ENCODE peak calls at places on chromosome 2, in seven cellular contexts. One of them, this sample, is unnamed.

GRCh38 chr2:101809656-101810055 is 112.1 kb downstream of the MAP4K4 start:
- DNase-seq in activated naive CD4-positive, alpha-beta T cell: no peak
- DNase-seq in NCI-H2081: no peak
- DNase-seq in naive thymus-derived CD4-positive, alpha-beta T cell: no peak
- DNase-seq in OCI-M1: no peak
- DNase-seq in cardiac septum: no peak
- DNase-seq in adrenal gland: no peak
- DNase-seq in this sample: no peak

GRCh38 chr2:126703311-126703710 is 47.4 kb downstream of the GYPC start:
- DNase-seq in NCI-H2081: no peak
- DNase-seq in cardiac septum: no peak
- DNase-seq in naive thymus-derived CD4-positive, alpha-beta T cell: no peak
- DNase-seq in OCI-M1: no peak
- DNase-seq in activated naive CD4-positive, alpha-beta T cell: no peak
- DNase-seq in adrenal gland: no peak
- DNase-seq in this sample: no peak

GRCh38 chr2:25341031-25341727 is 546 bp downstream of the DNMT3A start:
- DNase-seq in OCI-M1: no peak
- DNase-seq in activated naive CD4-positive, alpha-beta T cell: peak; percentile 24
- DNase-seq in NCI-H2081: peak; percentile 67
- DNase-seq in cardiac septum: no peak
- DNase-seq in naive thymus-derived CD4-positive, alpha-beta T cell: no peak
- DNase-seq in adrenal gland: no peak
- DNase-seq in this sample: peak; percentile 79

GRCh38 chr2:188765522-188765921 is 208.7 kb upstream of the COL3A1 start:
- DNase-seq in adrenal gland: no peak
- DNase-seq in naive thymus-derived CD4-positive, alpha-beta T cell: no peak
- DNase-seq in OCI-M1: peak; percentile 62
- DNase-seq in cardiac septum: no peak
- DNase-seq in NCI-H2081: peak; percentile 54
- DNase-seq in activated naive CD4-positive, alpha-beta T cell: no peak
- DNase-seq in this sample: no peak

GRCh38 chr2:222514901-222515300 is 90.6 kb downstream of the SGPP2 start:
- DNase-seq in NCI-H2081: no peak
- DNase-seq in cardiac septum: no peak
- DNase-seq in adrenal gland: no peak
- DNase-seq in activated naive CD4-positive, alpha-beta T cell: no peak
- DNase-seq in naive thymus-derived CD4-positive, alpha-beta T cell: no peak
- DNase-seq in OCI-M1: no peak
- DNase-seq in this sample: no peak

GRCh38 chr2:196291873-196292800 is 120.8 kb upstream of the STK17B start:
- DNase-seq in adrenal gland: peak; percentile 34
- DNase-seq in naive thymus-derived CD4-positive, alpha-beta T cell: no peak
- DNase-seq in OCI-M1: no peak
- DNase-seq in cardiac septum: no peak
- DNase-seq in NCI-H2081: no peak
- DNase-seq in activated naive CD4-positive, alpha-beta T cell: no peak
- DNase-seq in this sample: no peak

GRCh38 chr2:24917731-24918325 is 2.2 kb downstream of the ADCY3 start:
- DNase-seq in cardiac septum: no peak
- DNase-seq in activated naive CD4-positive, alpha-beta T cell: no peak
- DNase-seq in NCI-H2081: no peak
- DNase-seq in OCI-M1: no peak
- DNase-seq in naive thymus-derived CD4-positive, alpha-beta T cell: no peak
- DNase-seq in adrenal gland: no peak
- DNase-seq in this sample: no peak

GRCh38 chr2:38502107-38502506 is 100.6 kb downstream of the HNRNPLL start:
- DNase-seq in adrenal gland: no peak
- DNase-seq in OCI-M1: no peak
- DNase-seq in naive thymus-derived CD4-positive, alpha-beta T cell: no peak
- DNase-seq in cardiac septum: no peak
- DNase-seq in NCI-H2081: no peak
- DNase-seq in activated naive CD4-positive, alpha-beta T cell: no peak
- DNase-seq in this sample: no peak

GRCh38 chr2:206480161-206480560 is 36.8 kb downstream of the ADAM23 start:
- DNase-seq in cardiac septum: no peak
- DNase-seq in activated naive CD4-positive, alpha-beta T cell: no peak
- DNase-seq in naive thymus-derived CD4-positive, alpha-beta T cell: no peak
- DNase-seq in NCI-H2081: no peak
- DNase-seq in OCI-M1: no peak
- DNase-seq in adrenal gland: no peak
- DNase-seq in this sample: no peak

GRCh38 chr2:43399515-43400245 is 173.3 kb upstream of the ZFP36L2 start:
- DNase-seq in OCI-M1: no peak
- DNase-seq in naive thymus-derived CD4-positive, alpha-beta T cell: no peak
- DNase-seq in adrenal gland: no peak
- DNase-seq in activated naive CD4-positive, alpha-beta T cell: no peak
- DNase-seq in NCI-H2081: peak; percentile 20
- DNase-seq in cardiac septum: no peak
- DNase-seq in this sample: no peak

GRCh38 chr2:84449711-84450110 is 9.4 kb downstream of the SUCLG1 start:
- DNase-seq in OCI-M1: no peak
- DNase-seq in NCI-H2081: no peak
- DNase-seq in cardiac septum: no peak
- DNase-seq in naive thymus-derived CD4-positive, alpha-beta T cell: no peak
- DNase-seq in adrenal gland: no peak
- DNase-seq in activated naive CD4-positive, alpha-beta T cell: no peak
- DNase-seq in this sample: no peak

GRCh38 chr2:80059381-80059907 is 245.1 kb downstream of the LRRTM1 start:
- DNase-seq in adrenal gland: no peak
- DNase-seq in activated naive CD4-positive, alpha-beta T cell: no peak
- DNase-seq in NCI-H2081: no peak
- DNase-seq in cardiac septum: no peak
- DNase-seq in naive thymus-derived CD4-positive, alpha-beta T cell: no peak
- DNase-seq in OCI-M1: no peak
- DNase-seq in this sample: no peak

GRCh38 chr2:46380038-46380940 is 83.1 kb downstream of the EPAS1 start:
- DNase-seq in NCI-H2081: no peak
- DNase-seq in naive thymus-derived CD4-positive, alpha-beta T cell: no peak
- DNase-seq in OCI-M1: no peak
- DNase-seq in adrenal gland: no peak
- DNase-seq in activated naive CD4-positive, alpha-beta T cell: no peak
- DNase-seq in cardiac septum: peak; percentile 61
- DNase-seq in this sample: peak; percentile 50

GRCh38 chr2:187553908-187554703 is at the start of gene TFPI:
- DNase-seq in adrenal gland: peak; percentile 14
- DNase-seq in NCI-H2081: no peak
- DNase-seq in naive thymus-derived CD4-positive, alpha-beta T cell: peak; percentile 3
- DNase-seq in OCI-M1: peak; percentile 90
- DNase-seq in activated naive CD4-positive, alpha-beta T cell: no peak
- DNase-seq in cardiac septum: no peak
- DNase-seq in this sample: no peak

GRCh38 chr2:23213196-23213595 is 171.8 kb upstream of the KLHL29 start:
- DNase-seq in NCI-H2081: no peak
- DNase-seq in naive thymus-derived CD4-positive, alpha-beta T cell: no peak
- DNase-seq in activated naive CD4-positive, alpha-beta T cell: no peak
- DNase-seq in adrenal gland: no peak
- DNase-seq in cardiac septum: no peak
- DNase-seq in OCI-M1: no peak
- DNase-seq in this sample: no peak

GRCh38 chr2:73842739-73843019 is 13.9 kb downstream of the STAMBP start:
- DNase-seq in cardiac septum: no peak
- DNase-seq in OCI-M1: no peak
- DNase-seq in activated naive CD4-positive, alpha-beta T cell: no peak
- DNase-seq in NCI-H2081: no peak
- DNase-seq in adrenal gland: no peak
- DNase-seq in naive thymus-derived CD4-positive, alpha-beta T cell: no peak
- DNase-seq in this sample: no peak

GRCh38 chr2:160076239-160076638 is 13.8 kb upstream of the PLA2R1 start:
- DNase-seq in cardiac septum: no peak
- DNase-seq in OCI-M1: no peak
- DNase-seq in adrenal gland: no peak
- DNase-seq in activated naive CD4-positive, alpha-beta T cell: no peak
- DNase-seq in naive thymus-derived CD4-positive, alpha-beta T cell: no peak
- DNase-seq in NCI-H2081: no peak
- DNase-seq in this sample: no peak

GRCh38 chr2:118847447-118848172 is at the start of gene EN1:
- DNase-seq in adrenal gland: no peak
- DNase-seq in OCI-M1: no peak
- DNase-seq in NCI-H2081: peak; percentile 27
- DNase-seq in cardiac septum: no peak
- DNase-seq in naive thymus-derived CD4-positive, alpha-beta T cell: no peak
- DNase-seq in activated naive CD4-positive, alpha-beta T cell: no peak
- DNase-seq in this sample: peak; percentile 26

GRCh38 chr2:136582631-136583205 is 182.6 kb upstream of the THSD7B start:
- DNase-seq in adrenal gland: peak; percentile 13
- DNase-seq in NCI-H2081: no peak
- DNase-seq in OCI-M1: peak; percentile 68
- DNase-seq in cardiac septum: no peak
- DNase-seq in activated naive CD4-positive, alpha-beta T cell: no peak
- DNase-seq in naive thymus-derived CD4-positive, alpha-beta T cell: no peak
- DNase-seq in this sample: peak; percentile 46

GRCh38 chr2:136527560-136527959 is 237.8 kb upstream of the THSD7B start:
- DNase-seq in activated naive CD4-positive, alpha-beta T cell: no peak
- DNase-seq in adrenal gland: no peak
- DNase-seq in OCI-M1: peak; percentile 66
- DNase-seq in NCI-H2081: no peak
- DNase-seq in cardiac septum: no peak
- DNase-seq in naive thymus-derived CD4-positive, alpha-beta T cell: no peak
- DNase-seq in this sample: no peak

GRCh38 chr2:140659293-140659692 is 1471.5 kb downstream of the LRP1B start:
- DNase-seq in naive thymus-derived CD4-positive, alpha-beta T cell: no peak
- DNase-seq in adrenal gland: no peak
- DNase-seq in activated naive CD4-positive, alpha-beta T cell: no peak
- DNase-seq in OCI-M1: no peak
- DNase-seq in NCI-H2081: peak; percentile 5
- DNase-seq in cardiac septum: no peak
- DNase-seq in this sample: no peak

GRCh38 chr2:237790353-237790752 is 8.2 kb upstream of the RBM44 start:
- DNase-seq in naive thymus-derived CD4-positive, alpha-beta T cell: no peak
- DNase-seq in adrenal gland: no peak
- DNase-seq in OCI-M1: peak; percentile 26
- DNase-seq in activated naive CD4-positive, alpha-beta T cell: no peak
- DNase-seq in cardiac septum: no peak
- DNase-seq in NCI-H2081: no peak
- DNase-seq in this sample: no peak

GRCh38 chr2:201810592-201810991 is 4.3 kb downstream of the CDK15 start:
- DNase-seq in cardiac septum: no peak
- DNase-seq in activated naive CD4-positive, alpha-beta T cell: no peak
- DNase-seq in naive thymus-derived CD4-positive, alpha-beta T cell: no peak
- DNase-seq in NCI-H2081: no peak
- DNase-seq in adrenal gland: no peak
- DNase-seq in OCI-M1: no peak
- DNase-seq in this sample: no peak

GRCh38 chr2:85400023-85400422 is 10.1 kb downstream of the CAPG start:
- DNase-seq in OCI-M1: no peak
- DNase-seq in NCI-H2081: no peak
- DNase-seq in activated naive CD4-positive, alpha-beta T cell: no peak
- DNase-seq in cardiac septum: no peak
- DNase-seq in adrenal gland: no peak
- DNase-seq in naive thymus-derived CD4-positive, alpha-beta T cell: no peak
- DNase-seq in this sample: no peak

GRCh38 chr2:223909048-223909741 is 35.9 kb downstream of the WDFY1 start:
- DNase-seq in activated naive CD4-positive, alpha-beta T cell: no peak
- DNase-seq in OCI-M1: no peak
- DNase-seq in adrenal gland: no peak
- DNase-seq in cardiac septum: no peak
- DNase-seq in NCI-H2081: no peak
- DNase-seq in naive thymus-derived CD4-positive, alpha-beta T cell: no peak
- DNase-seq in this sample: no peak